ENCODE peak calls at places on chromosomes 2 and 18, in nine cellular contexts. One of them, this sample, is unnamed.

GRCh38 chr2:9961014-9961413 is 9.5 kb downstream of the GRHL1 start:
- DNase-seq in breast epithelium: no peak
- DNase-seq in left ventricle myocardium inferior: no peak
- DNase-seq in PC-9: no peak
- DNase-seq in HCT116: no peak
- DNase-seq in psoas muscle: no peak
- DNase-seq in heart right ventricle: no peak
- DNase-seq in esophagus squamous epithelium: no peak
- DNase-seq in endothelial cell of umbilical vein: no peak
- DNase-seq in this sample: no peak

GRCh38 chr2:18290386-18290785 is 270.1 kb downstream of the RDH14 start:
- DNase-seq in HCT116: no peak
- DNase-seq in left ventricle myocardium inferior: no peak
- DNase-seq in PC-9: no peak
- DNase-seq in psoas muscle: no peak
- DNase-seq in breast epithelium: no peak
- DNase-seq in esophagus squamous epithelium: no peak
- DNase-seq in heart right ventricle: no peak
- DNase-seq in endothelial cell of umbilical vein: no peak
- DNase-seq in this sample: no peak

GRCh38 chr2:146853741-146854444 is 990.9 kb upstream of the ACVR2A start:
- DNase-seq in esophagus squamous epithelium: no peak
- DNase-seq in HCT116: no peak
- DNase-seq in psoas muscle: no peak
- DNase-seq in endothelial cell of umbilical vein: no peak
- DNase-seq in left ventricle myocardium inferior: no peak
- DNase-seq in PC-9: no peak
- DNase-seq in breast epithelium: no peak
- DNase-seq in heart right ventricle: no peak
- DNase-seq in this sample: no peak

GRCh38 chr2:29075894-29076700 is 1.8 kb upstream of the PCARE start:
- DNase-seq in PC-9: no peak
- DNase-seq in heart right ventricle: no peak
- DNase-seq in endothelial cell of umbilical vein: no peak
- DNase-seq in breast epithelium: no peak
- DNase-seq in left ventricle myocardium inferior: no peak
- DNase-seq in esophagus squamous epithelium: no peak
- DNase-seq in psoas muscle: no peak
- DNase-seq in HCT116: no peak
- DNase-seq in this sample: no peak

GRCh38 chr2:70995227-70995729 is 605 bp upstream of the TEX261 start:
- DNase-seq in breast epithelium: no peak
- DNase-seq in esophagus squamous epithelium: no peak
- DNase-seq in endothelial cell of umbilical vein: peak; percentile 30
- DNase-seq in heart right ventricle: no peak
- DNase-seq in PC-9: peak; percentile 34
- DNase-seq in left ventricle myocardium inferior: no peak
- DNase-seq in HCT116: peak; percentile 57
- DNase-seq in psoas muscle: no peak
- DNase-seq in this sample: peak; percentile 23

GRCh38 chr2:187782301-187782700 is 228.1 kb upstream of the TFPI start:
- DNase-seq in breast epithelium: no peak
- DNase-seq in heart right ventricle: no peak
- DNase-seq in esophagus squamous epithelium: no peak
- DNase-seq in left ventricle myocardium inferior: no peak
- DNase-seq in PC-9: no peak
- DNase-seq in endothelial cell of umbilical vein: no peak
- DNase-seq in HCT116: no peak
- DNase-seq in psoas muscle: no peak
- DNase-seq in this sample: no peak

GRCh38 chr2:157874997-157875719 is 972 bp downstream of the ACVR1 start:
- DNase-seq in PC-9: peak; percentile 7
- DNase-seq in left ventricle myocardium inferior: peak; percentile 34
- DNase-seq in breast epithelium: no peak
- DNase-seq in esophagus squamous epithelium: no peak
- DNase-seq in endothelial cell of umbilical vein: peak; percentile 58
- DNase-seq in psoas muscle: peak; percentile 45
- DNase-seq in HCT116: no peak
- DNase-seq in heart right ventricle: peak; percentile 51
- DNase-seq in this sample: peak; percentile 53

GRCh38 chr2:128490321-128490720 is 171.7 kb upstream of the HS6ST1 start:
- DNase-seq in PC-9: no peak
- DNase-seq in HCT116: no peak
- DNase-seq in esophagus squamous epithelium: no peak
- DNase-seq in heart right ventricle: no peak
- DNase-seq in left ventricle myocardium inferior: no peak
- DNase-seq in breast epithelium: peak; percentile 2
- DNase-seq in psoas muscle: no peak
- DNase-seq in endothelial cell of umbilical vein: no peak
- DNase-seq in this sample: no peak

GRCh38 chr2:134218928-134219707 is 34.8 kb upstream of the MGAT5 start:
- DNase-seq in endothelial cell of umbilical vein: no peak
- DNase-seq in breast epithelium: no peak
- DNase-seq in PC-9: no peak
- DNase-seq in psoas muscle: no peak
- DNase-seq in left ventricle myocardium inferior: no peak
- DNase-seq in esophagus squamous epithelium: no peak
- DNase-seq in HCT116: no peak
- DNase-seq in heart right ventricle: peak; percentile 45
- DNase-seq in this sample: no peak

GRCh38 chr2:63614983-63615945 is 26.5 kb downstream of the MDH1 start:
- DNase-seq in HCT116: peak; percentile 23
- DNase-seq in psoas muscle: no peak
- DNase-seq in breast epithelium: no peak
- DNase-seq in endothelial cell of umbilical vein: peak; percentile 2
- DNase-seq in heart right ventricle: no peak
- DNase-seq in esophagus squamous epithelium: no peak
- DNase-seq in left ventricle myocardium inferior: no peak
- DNase-seq in PC-9: peak; percentile 57
- DNase-seq in this sample: no peak

GRCh38 chr2:144834954-144835633 is 315.2 kb upstream of the ZEB2 start:
- DNase-seq in left ventricle myocardium inferior: peak; percentile 23
- DNase-seq in esophagus squamous epithelium: no peak
- DNase-seq in endothelial cell of umbilical vein: peak; percentile 40
- DNase-seq in heart right ventricle: peak; percentile 58
- DNase-seq in PC-9: no peak
- DNase-seq in HCT116: no peak
- DNase-seq in breast epithelium: no peak
- DNase-seq in psoas muscle: peak; percentile 12
- DNase-seq in this sample: peak; percentile 61

GRCh38 chr2:228689049-228689448 is 507.6 kb upstream of the SPHKAP start:
- DNase-seq in breast epithelium: no peak
- DNase-seq in esophagus squamous epithelium: no peak
- DNase-seq in psoas muscle: no peak
- DNase-seq in endothelial cell of umbilical vein: no peak
- DNase-seq in left ventricle myocardium inferior: no peak
- DNase-seq in HCT116: no peak
- DNase-seq in PC-9: no peak
- DNase-seq in heart right ventricle: no peak
- DNase-seq in this sample: no peak

GRCh38 chr2:205889073-205889472 is 196.9 kb downstream of the INO80D start:
- DNase-seq in HCT116: no peak
- DNase-seq in left ventricle myocardium inferior: no peak
- DNase-seq in PC-9: peak; percentile 24
- DNase-seq in heart right ventricle: no peak
- DNase-seq in esophagus squamous epithelium: no peak
- DNase-seq in endothelial cell of umbilical vein: peak; percentile 54
- DNase-seq in breast epithelium: no peak
- DNase-seq in psoas muscle: no peak
- DNase-seq in this sample: no peak

GRCh38 chr2:28624798-28625701 is 126.6 kb upstream of the PPP1CB start:
- DNase-seq in left ventricle myocardium inferior: peak; percentile 61
- DNase-seq in breast epithelium: peak; percentile 62
- DNase-seq in esophagus squamous epithelium: no peak
- DNase-seq in HCT116: no peak
- DNase-seq in psoas muscle: peak; percentile 63
- DNase-seq in PC-9: peak; percentile 68
- DNase-seq in endothelial cell of umbilical vein: no peak
- DNase-seq in heart right ventricle: peak; percentile 61
- DNase-seq in this sample: peak; percentile 92

GRCh38 chr2:208879666-208880065 is 473.1 kb downstream of the PTH2R start:
- DNase-seq in HCT116: no peak
- DNase-seq in esophagus squamous epithelium: no peak
- DNase-seq in psoas muscle: no peak
- DNase-seq in heart right ventricle: no peak
- DNase-seq in left ventricle myocardium inferior: no peak
- DNase-seq in endothelial cell of umbilical vein: no peak
- DNase-seq in PC-9: no peak
- DNase-seq in breast epithelium: no peak
- DNase-seq in this sample: no peak

GRCh38 chr2:215969131-215969841 is 44.1 kb downstream of the MREG start:
- DNase-seq in PC-9: no peak
- DNase-seq in endothelial cell of umbilical vein: no peak
- DNase-seq in heart right ventricle: no peak
- DNase-seq in esophagus squamous epithelium: no peak
- DNase-seq in psoas muscle: no peak
- DNase-seq in breast epithelium: no peak
- DNase-seq in HCT116: no peak
- DNase-seq in left ventricle myocardium inferior: no peak
- DNase-seq in this sample: no peak

DNA sequence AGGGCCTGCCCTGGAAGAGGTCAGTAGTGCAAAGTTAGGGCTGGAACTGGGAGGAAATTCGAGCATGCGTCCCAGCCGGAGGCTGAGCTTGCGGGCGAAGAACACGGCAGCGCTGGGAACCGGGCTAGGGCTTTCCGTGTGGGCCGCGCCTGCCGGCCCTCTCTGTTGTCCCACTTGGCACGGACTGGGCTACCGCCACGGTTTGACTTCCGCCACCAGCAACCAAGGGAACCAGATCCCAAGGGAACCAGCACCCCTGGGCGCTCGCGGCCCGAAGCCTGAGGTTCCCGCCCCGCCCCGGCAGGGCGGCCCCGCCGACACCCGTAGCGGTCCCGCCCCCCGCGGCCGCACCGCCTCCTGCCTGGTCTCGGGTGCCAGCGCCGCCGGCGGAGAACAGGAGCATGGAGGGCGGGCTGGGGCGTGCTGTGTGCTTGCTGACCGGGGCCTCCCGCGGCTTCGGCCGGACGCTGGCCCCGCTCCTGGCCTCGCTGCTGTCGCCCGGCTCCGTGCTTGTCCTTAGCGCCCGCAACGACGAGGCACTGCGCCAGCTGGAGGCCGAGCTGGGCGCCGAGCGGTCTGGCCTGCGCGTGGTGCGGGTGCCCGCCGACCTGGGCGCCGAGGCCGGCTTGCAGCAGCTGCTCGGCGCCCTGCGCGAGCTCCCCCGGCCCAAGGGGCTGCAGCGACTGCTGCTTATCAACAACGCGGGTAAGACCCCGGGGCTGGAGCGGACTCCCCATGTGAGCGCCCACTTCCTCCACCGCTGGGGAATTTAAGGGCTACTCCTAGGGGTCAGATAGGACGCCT is at the start of gene SPR:
- DNase-seq in breast epithelium: peak; percentile 68
- DNase-seq in PC-9: peak; percentile 79
- DNase-seq in heart right ventricle: peak; percentile 71
- DNase-seq in left ventricle myocardium inferior: peak; percentile 85
- DNase-seq in endothelial cell of umbilical vein: peak; percentile 70
- DNase-seq in psoas muscle: peak; percentile 84
- DNase-seq in HCT116: peak; percentile 43
- DNase-seq in esophagus squamous epithelium: no peak
- DNase-seq in this sample: peak; percentile 62
- H3K27ac ChIP-seq in breast epithelium: peak within 1 kb of the TSS; percentile 75
- H3K27ac ChIP-seq in PC-9: no peak within 1 kb of the TSS
- H3K27ac ChIP-seq in heart right ventricle: peak within 1 kb of the TSS; percentile 97
- H3K27ac ChIP-seq in left ventricle myocardium inferior: peak within 1 kb of the TSS; percentile 93
- H3K27ac ChIP-seq in endothelial cell of umbilical vein: peak within 1 kb of the TSS; percentile 74
- H3K27ac ChIP-seq in psoas muscle: peak within 1 kb of the TSS; percentile 86
- H3K27ac ChIP-seq in HCT116: peak within 1 kb of the TSS; percentile 99
- H3K27ac ChIP-seq in esophagus squamous epithelium: peak within 1 kb of the TSS; percentile 90
- H3K27ac ChIP-seq in this sample: peak within 1 kb of the TSS; percentile 79

DNA sequence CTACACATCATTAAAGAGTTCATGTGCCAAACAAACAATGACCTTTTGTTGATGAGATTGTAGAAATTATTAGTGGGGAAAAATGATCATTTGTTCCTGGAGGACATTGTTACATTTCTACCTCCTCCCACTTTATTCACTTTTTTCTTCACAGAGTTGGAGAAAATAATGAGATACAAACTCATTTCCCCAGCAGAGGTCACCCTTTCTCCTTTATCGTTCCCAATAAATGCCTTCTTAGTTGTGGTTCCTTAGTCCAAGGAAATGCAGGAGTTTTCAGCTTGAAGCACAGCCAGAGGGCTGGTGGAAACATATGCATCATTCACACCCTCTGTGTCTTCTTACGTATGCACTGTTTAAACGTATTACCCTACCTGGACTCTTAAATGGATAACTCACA is 108.8 kb downstream of the SLC4A3 start:
- DNase-seq in HCT116: peak; percentile 44
- DNase-seq in breast epithelium: no peak
- DNase-seq in heart right ventricle: peak; percentile 30
- DNase-seq in endothelial cell of umbilical vein: peak; percentile 67
- DNase-seq in PC-9: peak; percentile 31
- DNase-seq in psoas muscle: no peak
- DNase-seq in esophagus squamous epithelium: no peak
- DNase-seq in left ventricle myocardium inferior: no peak
- DNase-seq in this sample: no peak
- TF ChIP-seq CTCF in HCT116: peak; percentile 63
- TF ChIP-seq CTCF in breast epithelium: peak; percentile 51
- TF ChIP-seq CTCF in heart right ventricle: peak; percentile 67
- TF ChIP-seq CTCF in endothelial cell of umbilical vein: peak; percentile 26
- TF ChIP-seq CTCF in PC-9: peak; percentile 73
- TF ChIP-seq CTCF in psoas muscle: peak; percentile 56
- TF ChIP-seq CTCF in esophagus squamous epithelium: peak; percentile 39
- TF ChIP-seq CTCF in left ventricle myocardium inferior: peak; percentile 65
- TF ChIP-seq CTCF in this sample: peak; percentile 55

DNA sequence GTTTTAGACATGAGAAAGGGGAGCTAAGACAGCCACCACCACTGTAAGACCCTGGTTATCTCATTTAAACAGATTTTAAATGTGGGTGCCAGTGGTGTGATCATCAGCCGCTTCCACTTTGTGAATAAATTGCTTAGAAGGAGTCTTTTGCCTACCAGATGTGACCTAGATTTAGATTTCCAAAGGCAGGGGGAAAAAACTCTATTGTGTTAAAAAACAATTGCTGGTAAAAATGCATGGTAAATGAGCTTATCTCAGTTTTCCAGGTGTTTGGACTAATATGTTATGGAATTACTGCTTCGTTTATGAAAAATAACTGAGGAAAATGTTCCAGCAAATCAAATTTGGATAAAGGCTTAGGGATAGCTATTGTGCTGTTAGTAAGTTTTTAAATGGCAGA is 466.3 kb upstream of the RAB12 start:
- DNase-seq in left ventricle myocardium inferior: no peak
- DNase-seq in psoas muscle: no peak
- DNase-seq in PC-9: no peak
- DNase-seq in endothelial cell of umbilical vein: peak; percentile 72
- DNase-seq in heart right ventricle: no peak
- DNase-seq in HCT116: no peak
- DNase-seq in breast epithelium: no peak
- DNase-seq in esophagus squamous epithelium: no peak
- DNase-seq in this sample: no peak
- H3K36me3 ChIP-seq in left ventricle myocardium inferior: peaks cover 16% of the 10 kb centered on the region
- H3K36me3 ChIP-seq in psoas muscle: no peaks in the 10 kb centered on the region
- H3K36me3 ChIP-seq in PC-9: no peaks in the 10 kb centered on the region
- H3K36me3 ChIP-seq in endothelial cell of umbilical vein: no peaks in the 10 kb centered on the region
- H3K36me3 ChIP-seq in heart right ventricle: peaks cover 31% of the 10 kb centered on the region
- H3K36me3 ChIP-seq in HCT116: no peaks in the 10 kb centered on the region
- H3K36me3 ChIP-seq in breast epithelium: no peaks in the 10 kb centered on the region
- H3K36me3 ChIP-seq in esophagus squamous epithelium: no peaks in the 10 kb centered on the region
- H3K36me3 ChIP-seq in this sample: no peaks in the 10 kb centered on the region

DNA sequence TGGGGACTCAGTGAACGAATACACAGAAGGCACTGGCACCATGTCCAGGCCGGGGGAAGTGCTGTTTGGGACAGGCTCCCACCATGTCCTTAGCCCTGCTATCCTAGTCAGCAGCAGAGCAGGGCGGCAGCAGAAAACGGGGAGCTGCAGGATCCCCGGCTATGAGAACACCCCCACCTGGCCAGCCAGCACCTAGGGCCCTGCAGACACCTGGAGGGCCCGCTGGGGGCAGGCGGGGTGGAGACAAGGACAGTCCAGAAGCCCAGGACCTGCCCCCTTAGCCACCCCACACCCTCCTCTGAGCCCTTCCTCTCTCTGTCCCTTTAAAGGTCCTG is 48.7 kb downstream of the BIN1 start:
- DNase-seq in left ventricle myocardium inferior: no peak
- DNase-seq in breast epithelium: no peak
- DNase-seq in HCT116: no peak
- DNase-seq in esophagus squamous epithelium: no peak
- DNase-seq in heart right ventricle: no peak
- DNase-seq in PC-9: no peak
- DNase-seq in psoas muscle: peak; percentile 12
- DNase-seq in endothelial cell of umbilical vein: no peak
- DNase-seq in this sample: no peak
- H3K27ac ChIP-seq in left ventricle myocardium inferior: no peak overlapping the region
- H3K27ac ChIP-seq in breast epithelium: no peak overlapping the region
- H3K27ac ChIP-seq in HCT116: no peak overlapping the region
- H3K27ac ChIP-seq in esophagus squamous epithelium: no peak overlapping the region
- H3K27ac ChIP-seq in heart right ventricle: no peak overlapping the region
- H3K27ac ChIP-seq in PC-9: no peak overlapping the region
- H3K27ac ChIP-seq in psoas muscle: peak overlapping the region; percentile 39
- H3K27ac ChIP-seq in endothelial cell of umbilical vein: no peak overlapping the region
- H3K27ac ChIP-seq in this sample: no peak overlapping the region

This sample was measured in ovary.